ENCODE peak calls at places on chromosome 9, in five cellular contexts. One of them, this sample, is unnamed.

GRCh38 chr9:120900821-120901220 is 23.8 kb upstream of the PHF19 start:
- DNase-seq in transverse colon: no peak
- DNase-seq in lower leg skin: no peak
- DNase-seq in choroid plexus epithelial cell: no peak
- DNase-seq in kidney epithelial cell: no peak
- DNase-seq in this sample: no peak

GRCh38 chr9:96156151-96156550 is 145.8 kb downstream of the HSD17B3 start:
- DNase-seq in transverse colon: no peak
- DNase-seq in lower leg skin: peak; percentile 32
- DNase-seq in choroid plexus epithelial cell: no peak
- DNase-seq in kidney epithelial cell: no peak
- DNase-seq in this sample: no peak

GRCh38 chr9:76415154-76415553 is 20.9 kb upstream of the RFK start:
- DNase-seq in transverse colon: no peak
- DNase-seq in lower leg skin: no peak
- DNase-seq in choroid plexus epithelial cell: peak; percentile 45
- DNase-seq in kidney epithelial cell: no peak
- DNase-seq in this sample: no peak

GRCh38 chr9:136538599-136539426 is 7.0 kb downstream of the NOTCH1 start:
- DNase-seq in transverse colon: peak; percentile 62
- DNase-seq in lower leg skin: no peak
- DNase-seq in choroid plexus epithelial cell: no peak
- DNase-seq in kidney epithelial cell: no peak
- DNase-seq in this sample: no peak

GRCh38 chr9:99039388-99040182 is 65.3 kb upstream of the TGFBR1 start:
- DNase-seq in transverse colon: no peak
- DNase-seq in lower leg skin: no peak
- DNase-seq in choroid plexus epithelial cell: no peak
- DNase-seq in kidney epithelial cell: no peak
- DNase-seq in this sample: peak; percentile 48

GRCh38 chr9:87885484-87886189 is 3.0 kb downstream of the SPATA31E1 start:
- DNase-seq in transverse colon: no peak
- DNase-seq in lower leg skin: no peak
- DNase-seq in choroid plexus epithelial cell: no peak
- DNase-seq in kidney epithelial cell: no peak
- DNase-seq in this sample: no peak

GRCh38 chr9:136791466-136792276 is 527 bp downstream of the TMEM141 start:
- DNase-seq in transverse colon: peak; percentile 87
- DNase-seq in lower leg skin: peak; percentile 93
- DNase-seq in choroid plexus epithelial cell: no peak
- DNase-seq in kidney epithelial cell: no peak
- DNase-seq in this sample: no peak

GRCh38 chr9:21505425-21506179 is 23.5 kb upstream of the IFNE start:
- DNase-seq in transverse colon: no peak
- DNase-seq in lower leg skin: no peak
- DNase-seq in choroid plexus epithelial cell: peak; percentile 27
- DNase-seq in kidney epithelial cell: peak; percentile 12
- DNase-seq in this sample: peak; percentile 52

GRCh38 chr9:114677418-114677817 is 4.6 kb downstream of the TEX48 start:
- DNase-seq in transverse colon: peak; percentile 18
- DNase-seq in lower leg skin: no peak
- DNase-seq in choroid plexus epithelial cell: peak; percentile 100
- DNase-seq in kidney epithelial cell: peak; percentile 99
- DNase-seq in this sample: peak; percentile 99

GRCh38 chr9:73845954-73846690 is 651.0 kb upstream of the RORB start:
- DNase-seq in transverse colon: no peak
- DNase-seq in lower leg skin: no peak
- DNase-seq in choroid plexus epithelial cell: peak; percentile 33
- DNase-seq in kidney epithelial cell: no peak
- DNase-seq in this sample: no peak

GRCh38 chr9:89425921-89426388 is 72.0 kb downstream of the SEMA4D start:
- DNase-seq in transverse colon: no peak
- DNase-seq in lower leg skin: no peak
- DNase-seq in choroid plexus epithelial cell: no peak
- DNase-seq in kidney epithelial cell: no peak
- DNase-seq in this sample: no peak

GRCh38 chr9:78031271-78031825 is at the start of gene GNAQ:
- DNase-seq in transverse colon: peak; percentile 18
- DNase-seq in lower leg skin: peak; percentile 88
- DNase-seq in choroid plexus epithelial cell: no peak
- DNase-seq in kidney epithelial cell: no peak
- DNase-seq in this sample: no peak

GRCh38 chr9:92035146-92035545 is 80.1 kb downstream of the SPTLC1 start:
- DNase-seq in transverse colon: no peak
- DNase-seq in lower leg skin: no peak
- DNase-seq in choroid plexus epithelial cell: peak; percentile 72
- DNase-seq in kidney epithelial cell: no peak
- DNase-seq in this sample: peak; percentile 76

GRCh38 chr9:101376117-101376866 is 8.5 kb downstream of the BAAT start:
- DNase-seq in transverse colon: no peak
- DNase-seq in lower leg skin: no peak
- DNase-seq in choroid plexus epithelial cell: peak; percentile 45
- DNase-seq in kidney epithelial cell: no peak
- DNase-seq in this sample: peak; percentile 88

GRCh38 chr9:8362250-8362649 is 562.7 kb upstream of the DMAC1 start:
- DNase-seq in transverse colon: no peak
- DNase-seq in lower leg skin: no peak
- DNase-seq in choroid plexus epithelial cell: no peak
- DNase-seq in kidney epithelial cell: no peak
- DNase-seq in this sample: no peak

GRCh38 chr9:79236466-79236865 is 335.3 kb upstream of the TLE4 start:
- DNase-seq in transverse colon: no peak
- DNase-seq in lower leg skin: no peak
- DNase-seq in choroid plexus epithelial cell: no peak
- DNase-seq in kidney epithelial cell: no peak
- DNase-seq in this sample: no peak

GRCh38 chr9:137438591-137439157 is 2.5 kb downstream of the ENTPD8 start:
- DNase-seq in transverse colon: no peak
- DNase-seq in lower leg skin: no peak
- DNase-seq in choroid plexus epithelial cell: no peak
- DNase-seq in kidney epithelial cell: no peak
- DNase-seq in this sample: no peak

GRCh38 chr9:4828776-4829175 is 36.0 kb downstream of the RCL1 start:
- DNase-seq in transverse colon: no peak
- DNase-seq in lower leg skin: no peak
- DNase-seq in choroid plexus epithelial cell: peak; percentile 49
- DNase-seq in kidney epithelial cell: no peak
- DNase-seq in this sample: peak; percentile 35

GRCh38 chr9:2385746-2386145 is 235.8 kb upstream of the VLDLR start:
- DNase-seq in transverse colon: no peak
- DNase-seq in lower leg skin: no peak
- DNase-seq in choroid plexus epithelial cell: no peak
- DNase-seq in kidney epithelial cell: no peak
- DNase-seq in this sample: no peak

GRCh38 chr9:3410461-3410860 is 115.3 kb downstream of the RFX3 start:
- DNase-seq in transverse colon: no peak
- DNase-seq in lower leg skin: no peak
- DNase-seq in choroid plexus epithelial cell: no peak
- DNase-seq in kidney epithelial cell: no peak
- DNase-seq in this sample: no peak

GRCh38 chr9:99059074-99059894 is 45.6 kb upstream of the TGFBR1 start:
- DNase-seq in transverse colon: peak; percentile 23
- DNase-seq in lower leg skin: no peak
- DNase-seq in choroid plexus epithelial cell: no peak
- DNase-seq in kidney epithelial cell: no peak
- DNase-seq in this sample: peak; percentile 40

GRCh38 chr9:89675403-89675771 is 70.6 kb downstream of the GADD45G start:
- DNase-seq in transverse colon: no peak
- DNase-seq in lower leg skin: no peak
- DNase-seq in choroid plexus epithelial cell: no peak
- DNase-seq in kidney epithelial cell: no peak
- DNase-seq in this sample: no peak

GRCh38 chr9:105027082-105027481 is 99.1 kb upstream of the ABCA1 start:
- DNase-seq in transverse colon: no peak
- DNase-seq in lower leg skin: no peak
- DNase-seq in choroid plexus epithelial cell: no peak
- DNase-seq in kidney epithelial cell: no peak
- DNase-seq in this sample: no peak

GRCh38 chr9:121376214-121376830 is 6.3 kb upstream of the STOM start:
- DNase-seq in transverse colon: no peak
- DNase-seq in lower leg skin: no peak
- DNase-seq in choroid plexus epithelial cell: peak; percentile 64
- DNase-seq in kidney epithelial cell: no peak
- DNase-seq in this sample: no peak

GRCh38 chr9:87519415-87519989 is 21.8 kb downstream of the DAPK1 start:
- DNase-seq in transverse colon: no peak
- DNase-seq in lower leg skin: no peak
- DNase-seq in choroid plexus epithelial cell: no peak
- DNase-seq in kidney epithelial cell: no peak
- DNase-seq in this sample: no peak

GRCh38 chr9:72554221-72554641 is 32.8 kb downstream of the TMC1 start:
- DNase-seq in transverse colon: no peak
- DNase-seq in lower leg skin: no peak
- DNase-seq in choroid plexus epithelial cell: peak; percentile 87
- DNase-seq in kidney epithelial cell: peak; percentile 44
- DNase-seq in this sample: peak; percentile 99

DNA sequence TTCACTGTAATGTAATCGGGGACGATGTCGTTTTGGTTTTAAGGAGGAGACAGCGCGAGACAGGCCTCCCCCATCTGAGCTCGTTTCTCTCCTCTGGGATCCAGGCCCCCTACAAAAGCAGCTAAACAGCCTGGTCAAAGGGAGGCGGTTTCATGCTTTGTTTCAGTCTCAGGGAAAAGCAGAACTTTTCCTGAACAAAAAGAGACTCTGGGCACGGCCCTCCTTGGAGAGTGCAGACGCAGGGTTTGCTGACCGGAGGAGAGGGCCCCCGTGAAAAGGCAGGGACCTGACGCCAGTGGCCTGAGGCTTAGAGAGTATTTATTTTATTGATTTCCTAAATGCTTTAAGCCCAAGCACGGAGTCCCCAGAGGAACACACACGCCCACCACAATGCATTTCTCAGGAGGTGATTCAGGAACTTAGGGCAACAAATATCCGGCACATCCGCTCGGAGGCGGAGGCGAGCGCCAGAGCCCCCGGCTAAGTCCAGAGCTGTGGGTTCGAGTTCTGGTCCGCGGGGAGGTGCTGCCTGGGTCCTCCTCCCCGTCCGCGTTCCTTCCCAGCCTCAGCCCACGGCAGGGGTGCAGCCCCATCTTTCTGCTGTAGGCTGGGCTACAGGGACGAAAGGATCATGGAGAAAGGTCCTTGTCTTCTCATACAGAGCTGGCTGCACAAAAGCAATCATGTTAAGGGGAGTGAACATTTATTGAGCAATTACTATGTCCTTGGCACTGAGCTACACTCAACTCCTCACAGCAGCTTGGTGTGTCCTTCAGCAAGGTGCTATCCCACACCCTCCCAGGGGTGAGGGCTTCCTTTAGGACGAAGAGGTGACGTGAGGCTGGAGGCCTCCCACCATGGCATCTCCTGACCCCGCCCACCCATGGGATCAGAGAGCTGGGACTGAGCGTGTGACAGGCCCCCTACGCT is 40.0 kb downstream of the PTGES start:
- DNase-seq in transverse colon: no peak
- DNase-seq in lower leg skin: no peak
- DNase-seq in choroid plexus epithelial cell: peak; percentile 64
- DNase-seq in kidney epithelial cell: no peak
- DNase-seq in this sample: peak; percentile 92
- H3K4me3 ChIP-seq in transverse colon: no peak overlapping the region
- H3K4me3 ChIP-seq in lower leg skin: no peak overlapping the region
- H3K4me3 ChIP-seq in choroid plexus epithelial cell: peak overlapping the region; percentile 17
- H3K4me3 ChIP-seq in kidney epithelial cell: no peak overlapping the region
- H3K4me3 ChIP-seq in this sample: peak overlapping the region; percentile 32

DNA sequence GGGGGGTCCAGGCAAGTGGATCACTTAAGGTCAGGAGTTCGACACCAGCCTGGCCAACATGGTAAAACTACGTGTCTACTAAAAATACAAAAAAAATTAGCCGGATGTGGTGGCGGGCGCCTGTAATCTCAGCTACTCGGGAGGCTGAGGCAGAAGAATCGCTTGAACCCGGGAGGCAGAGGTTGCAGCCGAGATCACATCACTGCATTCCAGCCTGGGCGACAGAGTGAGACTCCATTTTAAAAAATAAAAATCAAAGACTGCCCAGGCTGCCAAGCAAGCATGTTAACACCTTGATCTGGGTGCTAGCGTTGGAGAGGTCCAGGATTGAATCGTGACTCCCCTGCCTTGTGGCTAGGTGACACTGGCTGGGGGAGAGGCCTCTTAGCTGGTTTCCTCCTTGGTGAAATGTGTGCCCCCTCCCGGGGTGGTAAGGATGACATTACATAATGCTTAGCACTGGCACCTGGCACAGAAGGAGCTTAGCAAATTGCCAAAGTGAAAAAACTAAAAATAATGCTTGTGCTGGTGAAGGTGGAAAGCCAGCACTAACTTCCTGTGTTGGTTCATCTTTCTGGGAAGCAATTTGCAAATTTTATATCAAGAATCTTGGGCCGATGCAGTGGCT is 2.2 kb upstream of the CIZ1 start:
- DNase-seq in transverse colon: no peak
- DNase-seq in lower leg skin: no peak
- DNase-seq in choroid plexus epithelial cell: no peak
- DNase-seq in kidney epithelial cell: no peak
- DNase-seq in this sample: no peak
- H3K4me3 ChIP-seq in transverse colon: peak overlapping the region; percentile 69
- H3K4me3 ChIP-seq in lower leg skin: no peak overlapping the region
- H3K4me3 ChIP-seq in choroid plexus epithelial cell: no peak overlapping the region
- H3K4me3 ChIP-seq in kidney epithelial cell: no peak overlapping the region
- H3K4me3 ChIP-seq in this sample: no peak overlapping the region

GRCh38 chr9:131276891-131277672 is 772 bp upstream of the FAM78A start:
- DNase-seq in transverse colon: no peak
- DNase-seq in lower leg skin: no peak
- DNase-seq in choroid plexus epithelial cell: no peak
- DNase-seq in kidney epithelial cell: no peak
- DNase-seq in this sample: no peak
- H3K4me3 ChIP-seq in transverse colon: peak overlapping the region; percentile 79
- H3K4me3 ChIP-seq in lower leg skin: peak overlapping the region; percentile 50
- H3K4me3 ChIP-seq in choroid plexus epithelial cell: peak overlapping the region; percentile 46
- H3K4me3 ChIP-seq in kidney epithelial cell: peak overlapping the region; percentile 35
- H3K4me3 ChIP-seq in this sample: peak overlapping the region; percentile 30

GRCh38 chr9:35277649-35278359 is 116.0 kb downstream of the UNC13B start:
- DNase-seq in transverse colon: no peak
- DNase-seq in lower leg skin: no peak
- DNase-seq in choroid plexus epithelial cell: peak; percentile 86
- DNase-seq in kidney epithelial cell: no peak
- DNase-seq in this sample: peak; percentile 70
- H3K4me3 ChIP-seq in transverse colon: no peak overlapping the region
- H3K4me3 ChIP-seq in lower leg skin: no peak overlapping the region
- H3K4me3 ChIP-seq in choroid plexus epithelial cell: no peak overlapping the region
- H3K4me3 ChIP-seq in kidney epithelial cell: no peak overlapping the region
- H3K4me3 ChIP-seq in this sample: no peak overlapping the region

This sample was measured in AG10803.